ENCODE peak calls at places on chromosome 20, in four cellular contexts. U is AG04450; K is left lung; T is CD8-positive, alpha-beta T cell. R is an unnamed sample. For H3K27me3, the result is how much of the 10 kb centered on the place peaks cover.

GRCh38 chr20:53413188-53413631 is 180.4 kb downstream of the ZNF217 start:
- DNase-seq in T (peak), K (peak), U (no peak), R (peak)

GRCh38 chr20:7463290-7463689 is 477.0 kb downstream of the HAO1 start:
- DNase-seq in K (no peak), T (no peak), U (no peak), R (no peak)

GRCh38 chr20:46751856-46752255 is 42.4 kb downstream of the SLC2A10 start:
- DNase-seq in K (no peak), U (no peak), T (no peak), R (no peak)

GRCh38 chr20:54643761-54644160 is 168.4 kb downstream of the DOK5 start:
- DNase-seq in K (peak), U (peak), T (no peak), R (no peak)

GRCh38 chr20:237918-238317 is 10.9 kb downstream of the DEFB129 start:
- DNase-seq in U (no peak), T (no peak), K (no peak), R (no peak)

GRCh38 chr20:23614163-23614562 is 8.4 kb upstream of the CST9 start:
- DNase-seq in T (no peak), K (no peak), U (no peak), R (no peak)

GRCh38 chr20:3027987-3028386 is 15.4 kb upstream of the GNRH2 start:
- DNase-seq in K (no peak), U (no peak), T (no peak), R (no peak)

GRCh38 chr20:32062776-32063170 is 10.7 kb downstream of the HCK start:
- DNase-seq in U (no peak), K (peak), T (no peak), R (no peak)

GRCh38 chr20:17881741-17882064 is 86.9 kb downstream of the SNX5 start:
- DNase-seq in U (no peak), T (no peak), K (no peak), R (no peak)

GRCh38 chr20:19934792-19935491 is 82.2 kb upstream of the NAA20 start:
- DNase-seq in T (no peak), U (no peak), K (peak), R (no peak)

GRCh38 chr20:53984354-53984753 is 86.0 kb downstream of the BCAS1 start:
- DNase-seq in U (no peak), K (no peak), T (no peak), R (no peak)

GRCh38 chr20:54207053-54207742 is 689 bp upstream of the PFDN4 start:
- DNase-seq in U (no peak), T (no peak), K (no peak), R (no peak)

GRCh38 chr20:32336918-32337347 is 21.2 kb upstream of the ASXL1 start:
- DNase-seq in U (no peak), T (no peak), K (no peak), R (no peak)

GRCh38 chr20:33647603-33648395 is 14.3 kb upstream of the C20orf144 start:
- DNase-seq in T (no peak), U (no peak), K (no peak), R (no peak)

GRCh38 chr20:63458170-63459069 is 14.0 kb downstream of the KCNQ2 start:
- DNase-seq in U (no peak), K (no peak), T (no peak), R (no peak)

GRCh38 chr20:59787186-59787890 is 146.1 kb downstream of the SYCP2 start:
- DNase-seq in U (no peak), T (no peak), K (no peak), R (no peak)

GRCh38 chr20:41098703-41099250 is 38.6 kb upstream of the PLCG1 start:
- DNase-seq in U (peak), T (no peak), K (no peak), R (no peak)

GRCh38 chr20:39048000-39048696 is 86.0 kb downstream of the DHX35 start:
- DNase-seq in K (peak), U (peak), T (peak), R (peak)

GRCh38 chr20:2470051-2470431 is 548 bp downstream of the SNRPB start:
- DNase-seq in T (peak), K (peak), U (no peak), R (peak)

GRCh38 chr20:53738039-53738944 is 144.7 kb upstream of the ZNF217 start:
- DNase-seq in U (peak), K (peak), T (no peak), R (no peak)

GRCh38 chr20:10637062-10637559 is 36.7 kb downstream of the JAG1 start:
- DNase-seq in K (no peak), T (no peak), U (no peak), R (no peak)

GRCh38 chr20:36523341-36523740 is 18.0 kb upstream of the MYL9 start:
- DNase-seq in T (no peak), K (no peak), U (no peak), R (no peak)

GRCh38 chr20:17024513-17025105 is 202.2 kb upstream of the PCSK2 start:
- DNase-seq in T (no peak), K (no peak), U (peak), R (no peak)

GRCh38 chr20:52312131-52312729 is 120.7 kb upstream of the ZFP64 start:
- DNase-seq in K (no peak), T (peak), U (peak), R (peak)

GRCh38 chr20:58216334-58216733 is 12.1 kb downstream of the ANKRD60 start:
- DNase-seq in T (no peak), K (no peak), U (no peak), R (no peak)
- H3K27me3 ChIP-seq in T (under half), K (under half), U (under half), R (under half)

GRCh38 chr20:1423625-1424106 is 30.8 kb upstream of the FKBP1A start:
- DNase-seq in U (no peak), T (no peak), K (no peak), R (no peak)
- TF ChIP-seq CTCF in U (peak), T (no peak), K (no peak), R (no peak)

DNA sequence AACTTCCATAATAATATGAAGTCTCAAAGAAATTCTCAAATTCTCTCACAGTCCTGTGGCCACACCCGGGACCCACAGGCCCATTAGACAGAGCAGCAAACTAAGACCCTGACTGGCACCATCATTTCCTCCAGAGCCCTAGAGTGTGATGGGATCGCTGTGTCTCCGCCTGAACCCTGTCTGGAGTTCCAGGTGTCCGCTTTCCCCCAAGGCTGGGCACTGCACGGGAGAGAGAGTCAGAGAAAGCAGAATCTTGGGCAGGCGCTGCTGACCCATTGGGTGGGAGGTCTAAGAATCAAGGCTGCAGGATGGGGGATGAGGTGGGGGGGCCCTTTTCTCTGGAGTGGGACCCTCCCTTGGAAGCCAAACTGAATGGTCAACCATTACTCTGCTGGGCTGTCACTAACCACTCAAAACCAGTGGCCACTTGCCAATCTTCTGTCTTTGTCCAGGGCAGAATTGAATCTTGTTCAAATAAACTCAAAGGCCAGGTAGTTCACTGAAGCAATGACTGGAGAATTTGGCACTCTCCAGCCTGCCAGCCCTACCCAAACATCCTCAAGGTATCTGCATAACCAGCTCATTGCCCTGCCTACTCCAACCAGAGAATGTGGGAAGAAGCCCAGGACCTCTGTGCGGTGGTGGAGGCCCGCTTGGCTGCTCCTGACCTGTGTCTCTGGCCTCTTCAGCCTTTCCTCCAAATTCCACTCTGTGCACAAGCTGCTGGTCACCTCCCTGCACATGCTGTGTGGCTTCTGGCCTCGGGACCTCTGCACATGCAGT is 141.0 kb downstream of the CEBPB start:
- DNase-seq in T (no peak), K (no peak), U (no peak), R (no peak)
- H3K27ac ChIP-seq in T (no peak), K (no peak), U (no peak), R (no peak)

GRCh38 chr20:58137236-58137635 is 91.2 kb downstream of the ANKRD60 start:
- DNase-seq in U (no peak), T (no peak), K (no peak), R (no peak)

GRCh38 chr20:58133020-58133419 is 95.4 kb downstream of the ANKRD60 start:
- DNase-seq in K (no peak), U (no peak), T (no peak), R (no peak)

GRCh38 chr20:58138395-58138794 is 90.1 kb downstream of the ANKRD60 start:
- DNase-seq in T (no peak), U (no peak), K (no peak), R (no peak)

GRCh38 chr20:58137651-58138265 is 90.7 kb downstream of the ANKRD60 start:
- DNase-seq in T (no peak), K (no peak), U (no peak), R (no peak)

DNA sequence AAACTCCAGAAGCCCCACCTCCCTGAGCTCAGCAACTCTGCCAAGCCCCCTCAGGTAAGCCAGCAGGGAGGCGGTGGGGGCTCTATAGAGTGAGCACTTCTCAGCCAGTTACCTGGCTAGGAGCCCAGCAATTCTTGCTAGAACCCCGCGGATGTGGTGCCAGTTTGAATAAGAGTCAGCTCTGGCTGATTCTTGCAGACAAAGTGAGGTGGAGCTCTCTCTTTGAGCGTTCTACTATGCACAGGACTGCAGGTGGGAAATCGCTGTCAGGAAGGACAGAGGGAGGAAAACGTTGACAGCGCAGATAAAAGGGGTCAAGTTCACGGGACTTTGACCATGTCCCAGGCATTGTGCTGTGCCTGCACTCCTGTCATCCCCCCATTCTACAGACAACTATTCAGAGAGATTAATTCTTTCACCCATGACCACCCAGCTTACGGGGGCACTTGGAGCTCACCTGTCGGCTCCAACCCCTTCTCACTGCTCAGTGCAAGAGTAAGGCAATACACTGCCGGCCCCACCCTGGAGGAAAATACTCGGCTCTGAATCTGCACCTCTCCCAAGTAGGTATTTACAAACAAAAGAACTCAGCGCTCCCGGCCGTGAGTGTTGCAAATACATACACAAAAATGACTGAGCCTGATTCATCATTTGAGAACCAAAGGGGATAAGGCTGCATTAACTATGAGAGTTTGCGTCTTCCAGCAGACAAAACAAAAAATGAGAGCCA is 92.8 kb downstream of the ANKRD60 start:
- DNase-seq in K (no peak), T (no peak), U (no peak), R (no peak)
- H3K27me3 ChIP-seq in K (under half), T (under half), U (under half), R (under half)

GRCh38 chr20:12808006-12808567 is 200.7 kb upstream of the SPTLC3 start:
- DNase-seq in T (no peak), U (no peak), K (no peak), R (no peak)
- TF ChIP-seq CTCF in T (no peak), U (no peak), K (no peak), R (no peak)

R was measured in CD4-positive, alpha-beta T cell.